ENCODE peak calls at places on chromosomes 3 and 15, in five cellular contexts. K, H, X, D and E are unnamed samples.
A peak's percentile ranks its signal among the peaks of the same experiment; 100 is the strongest.

GRCh38 chr15:70508561-70509281 is 254.6 kb downstream of the UACA start:
- DNase-seq in H (peak; percentile 69), D (peak; percentile 82), K (peak; percentile 96), X (no peak), E (peak; percentile 7)

GRCh38 chr3:58463181-58463941 is 28.5 kb upstream of the KCTD6 start:
- DNase-seq in K (peak; percentile 90), D (peak; percentile 83), H (peak; percentile 52), X (peak; percentile 70), E (peak; percentile 70)

GRCh38 chr3:158770254-158771017 is 31.4 kb upstream of the MFSD1 start:
- DNase-seq in K (peak; percentile 52), D (no peak), H (no peak), X (no peak), E (no peak)

GRCh38 chr15:88089019-88089603 is 167.4 kb downstream of the NTRK3 start:
- DNase-seq in D (no peak), X (peak; percentile 41), H (no peak), K (peak; percentile 4), E (no peak)

GRCh38 chr3:51961607-51962569 is 5.4 kb downstream of the PCBP4 start:
- DNase-seq in D (no peak), H (no peak), X (no peak), K (no peak), E (no peak)

GRCh38 chr3:187024561-187025226 is 94.4 kb downstream of the ST6GAL1 start:
- DNase-seq in D (no peak), H (no peak), X (no peak), K (no peak), E (no peak)

GRCh38 chr3:42012935-42013651 is 51.2 kb upstream of the ULK4 start:
- DNase-seq in K (peak; percentile 55), X (peak; percentile 64), D (peak; percentile 81), H (no peak), E (peak; percentile 37)

GRCh38 chr3:187518616-187519015 is 150.4 kb downstream of the RTP4 start:
- DNase-seq in K (no peak), H (no peak), D (no peak), X (no peak), E (no peak)

GRCh38 chr15:23436421-23436820 is 10.6 kb downstream of the GOLGA6L2 start:
- DNase-seq in K (no peak), H (no peak), X (no peak), D (no peak), E (no peak)

GRCh38 chr15:39363761-39364586 is 216.9 kb upstream of the THBS1 start:
- DNase-seq in K (peak; percentile 55), X (no peak), H (no peak), D (no peak), E (peak; percentile 79)

GRCh38 chr3:105806361-105806760 is 62.5 kb downstream of the CBLB start:
- DNase-seq in D (peak; percentile 61), K (peak; percentile 89), X (no peak), H (peak; percentile 21), E (peak; percentile 50)

GRCh38 chr3:76570436-76571057 is 469.4 kb upstream of the ROBO2 start:
- DNase-seq in H (no peak), K (peak; percentile 48), D (peak; percentile 30), X (no peak), E (no peak)

GRCh38 chr3:34696831-34697230 is 898.4 kb downstream of the PDCD6IP start:
- DNase-seq in K (no peak), D (no peak), X (no peak), H (no peak), E (no peak)

GRCh38 chr3:138363322-138363721 is 14.9 kb downstream of the MRAS start:
- DNase-seq in X (no peak), K (no peak), D (no peak), H (no peak), E (no peak)

GRCh38 chr15:100308222-100309007 is 33.4 kb downstream of the ADAMTS17 start:
- DNase-seq in D (no peak), H (no peak), K (no peak), X (no peak), E (no peak)

GRCh38 chr3:191641789-191642188 is 180.8 kb downstream of the PYDC2 start:
- DNase-seq in D (no peak), H (no peak), K (no peak), X (no peak), E (no peak)

GRCh38 chr15:95291878-95292472 is 1038.5 kb upstream of the NR2F2 start:
- DNase-seq in H (no peak), X (no peak), D (peak; percentile 64), K (peak; percentile 68), E (peak; percentile 28)

GRCh38 chr3:64294771-64295170 is 69.5 kb upstream of the PRICKLE2 start:
- DNase-seq in K (no peak), X (no peak), H (no peak), D (no peak), E (no peak)

GRCh38 chr15:60932051-60932915 is 296.8 kb downstream of the RORA start:
- DNase-seq in D (peak; percentile 79), X (no peak), H (peak; percentile 5), K (peak; percentile 88), E (no peak)

GRCh38 chr3:123568034-123568433 is 16.8 kb downstream of the HACD2 start:
- DNase-seq in K (no peak), H (no peak), D (no peak), X (no peak), E (no peak)

GRCh38 chr3:65833761-65834505 is 204.8 kb downstream of the MAGI1 start:
- DNase-seq in H (peak; percentile 13), D (no peak), X (no peak), K (peak; percentile 33), E (no peak)

GRCh38 chr15:56052389-56053045 is 59.1 kb upstream of the NEDD4 start:
- DNase-seq in H (peak; percentile 53), K (peak; percentile 67), D (peak; percentile 71), X (no peak), E (peak; percentile 13)

GRCh38 chr3:101992861-101993260 is 143.5 kb downstream of the NFKBIZ start:
- DNase-seq in H (no peak), D (no peak), K (no peak), X (no peak), E (no peak)

GRCh38 chr15:80854104-80854503 is 74.9 kb downstream of the CEMIP start:
- DNase-seq in X (no peak), K (no peak), D (no peak), H (no peak), E (no peak)

GRCh38 chr3:55434789-55435188 is 52.3 kb downstream of the WNT5A start:
- DNase-seq in D (no peak), K (peak; percentile 73), X (no peak), H (no peak), E (no peak)

GRCh38 chr3:86792316-86792715 is 198.6 kb downstream of the VGLL3 start:
- DNase-seq in X (no peak), H (no peak), K (peak; percentile 27), D (no peak), E (no peak)

GRCh38 chr3:139935866-139936817 is 1.2 kb downstream of the CLSTN2 start:
- DNase-seq in K (no peak), H (no peak), D (no peak), X (peak; percentile 58), E (no peak)

GRCh38 chr15:82051664-82052063 is 5.8 kb upstream of the MEX3B start:
- DNase-seq in X (no peak), D (no peak), H (no peak), K (no peak), E (no peak)

GRCh38 chr3:46070458-46071136 is 43.3 kb upstream of the XCR1 start:
- DNase-seq in X (no peak), K (no peak), H (no peak), D (no peak), E (no peak)

GRCh38 chr3:149554826-149555225 is 80.3 kb downstream of the TM4SF4 start:
- DNase-seq in K (peak; percentile 97), H (peak; percentile 52), D (peak; percentile 76), X (no peak), E (no peak)

GRCh38 chr3:53242642-53243041 is 13.2 kb downstream of the TKT start:
- DNase-seq in X (no peak), K (no peak), H (no peak), D (no peak), E (no peak)

GRCh38 chr3:37768107-37768809 is 93.4 kb upstream of the CTDSPL start:
- DNase-seq in K (peak; percentile 16), H (no peak), D (no peak), X (no peak), E (peak; percentile 40)

GRCh38 chr15:77506311-77507150 is 85.8 kb downstream of the HMG20A start:
- DNase-seq in H (no peak), K (no peak), D (no peak), X (no peak), E (no peak)